ENCODE peak calls at places on chromosome 15, in seven cellular contexts. G is HS-5, W is NCI-H524, O is glutamatergic neuron, V is NCI-H460, C is T-helper 2 cell, N is HTR-8/SVneo. Q is an unnamed sample.

GRCh38 chr15:94125131-94125530 is 106.2 kb upstream of the MCTP2 start:
- DNase-seq in V (no peak), W (no peak), G (peak; percentile 28), C (no peak), O (no peak), N (no peak), Q (no peak)

GRCh38 chr15:98854496-98854895 is 153.1 kb downstream of the PGPEP1L start:
- DNase-seq in O (no peak), V (no peak), G (no peak), W (no peak), C (no peak), N (no peak), Q (no peak)

GRCh38 chr15:53000412-53000811 is 210.3 kb upstream of the ONECUT1 start:
- DNase-seq in C (no peak), G (no peak), N (no peak), V (no peak), O (no peak), W (peak; percentile 28), Q (no peak)

GRCh38 chr15:80549191-80549590 is 145.0 kb downstream of the ARNT2 start:
- DNase-seq in N (peak; percentile 19), G (peak; percentile 60), O (no peak), V (no peak), W (no peak), C (no peak), Q (no peak)

GRCh38 chr15:90018216-90018831 is 17.2 kb downstream of the ZNF710 start:
- DNase-seq in C (no peak), O (no peak), V (no peak), W (no peak), N (no peak), G (no peak), Q (no peak)

GRCh38 chr15:44441095-44441501 is 13.7 kb downstream of the CTDSPL2 start:
- DNase-seq in O (no peak), N (no peak), C (no peak), V (no peak), G (no peak), W (no peak), Q (no peak)

GRCh38 chr15:70575251-70576227 is 187.8 kb downstream of the UACA start:
- DNase-seq in O (no peak), V (no peak), G (no peak), C (no peak), W (peak; percentile 96), N (no peak), Q (no peak)

GRCh38 chr15:39153718-39154117 is 427.2 kb upstream of the THBS1 start:
- DNase-seq in O (no peak), C (no peak), V (no peak), N (no peak), W (peak; percentile 87), G (no peak), Q (no peak)

GRCh38 chr15:79124388-79124787 is 33.8 kb upstream of the RASGRF1 start:
- DNase-seq in V (no peak), W (no peak), N (no peak), C (no peak), O (no peak), G (no peak), Q (no peak)

GRCh38 chr15:75640483-75641175 is 605 bp upstream of the IMP3 start:
- DNase-seq in G (no peak), O (peak; percentile 44), V (peak; percentile 48), N (no peak), W (peak; percentile 60), C (peak; percentile 33), Q (peak; percentile 86)

GRCh38 chr15:63495343-63495742 is 9.1 kb upstream of the USP3 start:
- DNase-seq in V (no peak), G (no peak), C (no peak), N (no peak), O (no peak), W (no peak), Q (no peak)

GRCh38 chr15:68542348-68542747 is 36.4 kb upstream of the CORO2B start:
- DNase-seq in V (no peak), O (no peak), C (no peak), W (no peak), N (no peak), G (no peak), Q (no peak)

GRCh38 chr15:62606376-62607164 is 436.0 kb upstream of the TPM1 start:
- DNase-seq in W (no peak), G (peak; percentile 98), V (no peak), N (peak; percentile 85), O (no peak), C (no peak), Q (no peak)

GRCh38 chr15:40238927-40239591 is at the start of gene PAK6:
- DNase-seq in N (peak; percentile 56), O (peak; percentile 70), C (no peak), G (peak; percentile 18), W (no peak), V (peak; percentile 15), Q (peak; percentile 83)

GRCh38 chr15:67521770-67522568 is 1.0 kb downstream of the C15orf61 start:
- DNase-seq in C (no peak), O (no peak), W (peak; percentile 12), N (no peak), V (no peak), G (no peak), Q (no peak)

GRCh38 chr15:77650285-77650684 is 17.6 kb upstream of the LINGO1 start:
- DNase-seq in V (no peak), W (no peak), N (peak; percentile 32), O (peak; percentile 75), C (no peak), G (no peak), Q (no peak)

GRCh38 chr15:66808181-66808824 is 106.3 kb downstream of the SMAD6 start:
- DNase-seq in C (no peak), N (no peak), W (no peak), O (no peak), V (no peak), G (no peak), Q (peak; percentile 63)

GRCh38 chr15:29896062-29896461 is 73.8 kb upstream of the TJP1 start:
- DNase-seq in N (no peak), G (no peak), V (no peak), O (no peak), W (no peak), C (no peak), Q (no peak)

GRCh38 chr15:31297880-31298456 is 28.7 kb upstream of the KLF13 start:
- DNase-seq in V (no peak), N (no peak), O (no peak), W (peak; percentile 70), C (no peak), G (no peak), Q (no peak)

GRCh38 chr15:59017459-59017858 is 30.0 kb downstream of the RNF111 start:
- DNase-seq in C (no peak), V (no peak), G (no peak), O (no peak), N (no peak), W (no peak), Q (no peak)

GRCh38 chr15:50228866-50229265 is 36.7 kb downstream of the HDC start:
- DNase-seq in C (no peak), V (no peak), W (no peak), G (no peak), O (no peak), N (no peak), Q (no peak)

GRCh38 chr15:74994685-74995084 is 678 bp upstream of the SCAMP5 start:
- DNase-seq in G (no peak), V (no peak), N (no peak), C (no peak), O (no peak), W (no peak), Q (no peak)

GRCh38 chr15:99651023-99651807 is 82.0 kb downstream of the LYSMD4 start:
- DNase-seq in N (peak; percentile 1), G (peak; percentile 19), W (no peak), C (no peak), V (no peak), O (no peak), Q (no peak)

GRCh38 chr15:44075535-44075934 is 119.5 kb downstream of the FRMD5 start:
- DNase-seq in C (no peak), W (no peak), V (no peak), O (no peak), N (no peak), G (no peak), Q (no peak)

GRCh38 chr15:55289011-55289572 is 521 bp downstream of the RAB27A start:
- DNase-seq in O (peak; percentile 51), C (peak; percentile 31), V (no peak), G (no peak), N (no peak), W (peak; percentile 74), Q (peak; percentile 29)

GRCh38 chr15:51879555-51879954 is 50.1 kb downstream of the TMOD3 start:
- DNase-seq in W (no peak), O (no peak), V (no peak), N (no peak), G (no peak), C (no peak), Q (no peak)

GRCh38 chr15:83462953-83463433 is 15.9 kb downstream of the SH3GL3 start:
- DNase-seq in W (no peak), N (no peak), O (no peak), G (no peak), C (no peak), V (no peak), Q (no peak)

GRCh38 chr15:60095711-60096110 is 91.6 kb downstream of the FOXB1 start:
- DNase-seq in W (no peak), O (no peak), V (no peak), N (no peak), C (no peak), G (no peak), Q (no peak)

Q was measured in upper lobe of left lung.